ENCODE peak calls at places on chromosomes 5 and 9, in four cellular contexts. I is GM12878, P is H1, O is HepG2. D is an unnamed sample.

GRCh38 chr9:130997925-130998595 is 10.9 kb upstream of the LAMC3 start:
- DNase-seq in P (peak), O (peak), I (no peak), D (peak)

GRCh38 chr5:78959767-78960166 is 25.3 kb downstream of the ARSB start:
- DNase-seq in O (no peak), P (no peak), I (no peak), D (no peak)

GRCh38 chr9:113957778-113958430 is 81.8 kb downstream of the ZNF618 start:
- DNase-seq in I (no peak), O (no peak), P (no peak), D (peak)

GRCh38 chr9:92727716-92728700 is 36.6 kb downstream of the BICD2 start:
- DNase-seq in P (no peak), I (no peak), O (no peak), D (no peak)

GRCh38 chr5:473344-474192 is 30.6 kb downstream of the EXOC3 start:
- DNase-seq in I (no peak), P (no peak), O (peak), D (peak)

GRCh38 chr5:40733842-40734563 is 21.8 kb downstream of the TTC33 start:
- DNase-seq in P (no peak), I (no peak), O (no peak), D (no peak)

GRCh38 chr5:73448451-73449136 is at the start of gene FOXD1:
- DNase-seq in I (no peak), P (no peak), O (peak), D (peak)

GRCh38 chr9:112537561-112537960 is 50.9 kb downstream of the KIAA1958 start:
- DNase-seq in I (no peak), P (no peak), O (no peak), D (no peak)

GRCh38 chr5:2178528-2178927 is 295.8 kb upstream of the IRX4 start:
- DNase-seq in P (no peak), I (no peak), O (no peak), D (no peak)

GRCh38 chr9:123757547-123757946 is 172.4 kb downstream of the DENND1A start:
- DNase-seq in O (no peak), I (no peak), P (no peak), D (no peak)

GRCh38 chr5:966941-967340 is 41.7 kb upstream of the NKD2 start:
- DNase-seq in P (no peak), I (no peak), O (no peak), D (no peak)

DNA sequence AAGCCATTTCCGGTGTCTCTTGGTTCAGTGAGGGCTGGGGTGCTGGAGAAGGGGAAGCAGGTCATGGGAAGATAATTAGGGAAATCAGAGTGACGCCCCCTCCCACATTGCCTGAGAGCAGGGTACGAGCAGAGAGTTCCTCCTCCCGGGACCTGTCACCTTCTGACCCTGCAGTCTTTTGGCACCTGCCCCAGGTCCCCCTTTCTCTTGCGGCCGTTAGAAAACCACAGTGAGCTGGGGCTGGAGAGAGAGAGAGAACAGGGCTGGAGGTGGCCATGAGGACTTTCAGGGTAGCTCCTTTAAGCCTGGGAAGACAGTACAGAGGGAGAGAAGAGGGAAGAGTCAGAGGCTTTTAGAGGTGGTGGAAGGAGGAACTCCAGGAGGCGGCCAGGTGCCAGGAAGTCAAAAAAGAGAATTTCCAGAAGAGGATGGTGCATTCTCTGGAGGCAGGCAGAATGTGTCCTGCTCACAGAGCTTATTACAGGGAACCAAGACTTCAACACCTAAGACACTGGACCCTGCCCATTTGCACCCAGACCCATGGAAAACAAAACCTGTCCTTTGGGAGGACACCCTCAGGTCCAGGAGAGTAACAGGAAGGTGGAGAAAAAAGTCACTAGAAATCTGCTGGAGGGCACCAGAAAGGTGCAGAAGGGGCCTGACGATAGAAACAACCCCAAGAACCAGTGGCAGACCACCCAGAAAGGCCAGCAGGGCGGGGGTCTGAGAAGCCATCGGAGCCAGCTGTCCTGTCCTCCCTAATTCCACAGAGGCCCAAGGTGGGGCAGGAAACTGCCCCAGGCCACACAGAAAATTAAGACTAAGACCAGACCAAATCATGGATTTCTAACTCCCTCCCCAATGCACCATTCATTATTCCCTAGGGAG is 6.5 kb upstream of the ACSL6 start:
- DNase-seq in I (no peak), P (no peak), O (no peak), D (no peak)
- TF ChIP-seq SUZ12 in I (no peak), P (no peak), O (no peak), D (no peak)

GRCh38 chr9:98520221-98520920 is 188.4 kb downstream of the GABBR2 start:
- DNase-seq in I (no peak), O (no peak), P (no peak), D (no peak)

GRCh38 chr9:98523231-98523901 is 185.4 kb downstream of the GABBR2 start:
- DNase-seq in I (no peak), P (no peak), O (no peak), D (peak)

GRCh38 chr9:98519641-98520040 is 189.1 kb downstream of the GABBR2 start:
- DNase-seq in I (no peak), P (no peak), O (no peak), D (no peak)

GRCh38 chr9:98522487-98522886 is 186.2 kb downstream of the GABBR2 start:
- DNase-seq in I (no peak), O (no peak), P (no peak), D (no peak)

DNA sequence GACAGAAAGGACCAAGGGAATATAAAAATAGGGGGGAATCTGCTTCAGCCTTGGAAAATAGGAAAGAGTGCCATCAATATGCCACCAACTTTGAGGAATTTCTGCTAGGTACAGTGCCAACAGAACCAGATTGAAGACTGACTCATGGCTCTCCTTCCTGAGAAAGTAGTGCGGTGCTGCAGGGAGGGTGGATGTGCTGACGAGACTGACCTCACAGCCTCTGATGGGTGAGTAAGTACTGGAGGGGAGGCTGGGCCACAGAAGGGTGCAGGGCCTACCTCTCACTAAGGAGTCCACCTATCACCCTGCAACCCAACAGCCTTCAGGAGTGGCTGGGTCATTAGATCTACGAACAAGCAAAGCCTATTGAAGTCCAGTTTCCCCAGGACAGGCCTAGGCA is 187.6 kb downstream of the GABBR2 start:
- DNase-seq in O (no peak), I (no peak), P (no peak), D (no peak)
- TF ChIP-seq SP1 in O (no peak), I (no peak), P (no peak), D (no peak)

GRCh38 chr9:136337416-136338395 is 10.4 kb downstream of the GPSM1 start:
- DNase-seq in O (no peak), P (no peak), I (no peak), D (no peak)

GRCh38 chr9:136340356-136341041 is 13.2 kb downstream of the GPSM1 start:
- DNase-seq in O (no peak), I (no peak), P (no peak), D (no peak)

GRCh38 chr9:136339958-136340310 is 12.6 kb downstream of the GPSM1 start:
- DNase-seq in P (no peak), I (no peak), O (no peak), D (no peak)

GRCh38 chr9:136338511-136338910 is 11.2 kb downstream of the GPSM1 start:
- DNase-seq in I (no peak), O (no peak), P (no peak), D (no peak)

GRCh38 chr9:136339173-136339957 is 12.0 kb downstream of the GPSM1 start:
- DNase-seq in O (peak), I (no peak), P (no peak), D (peak)
- TF ChIP-seq SUZ12 in O (no peak), I (no peak), P (no peak), D (no peak)

DNA sequence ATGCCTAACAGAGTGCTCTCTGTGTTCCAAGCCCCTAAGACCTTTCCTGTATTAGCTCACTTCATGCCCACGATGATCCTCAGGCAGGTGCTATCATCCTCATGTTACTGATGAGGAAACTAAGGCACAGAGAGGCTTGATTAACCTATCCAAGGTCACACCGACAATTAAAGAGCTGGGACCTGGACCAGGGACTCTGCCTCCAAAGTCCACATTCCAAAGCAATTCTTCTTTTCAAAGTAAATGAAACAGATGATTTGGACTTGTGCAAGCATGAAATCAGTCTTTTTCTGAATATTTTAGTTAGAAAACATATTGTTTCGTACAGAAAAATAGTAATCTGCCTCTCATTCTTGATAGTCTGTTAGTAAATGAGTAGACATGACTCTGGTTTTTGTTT is 18.1 kb upstream of the RASEF start:
- DNase-seq in I (no peak), O (no peak), P (no peak), D (no peak)
- TF ChIP-seq SP1 in I (no peak), O (no peak), P (no peak), D (no peak)

GRCh38 chr9:94805585-94805984 is 79.1 kb downstream of the AOPEP start:
- DNase-seq in I (peak), O (no peak), P (no peak), D (no peak)
- TF ChIP-seq SUZ12 in I (no peak), O (no peak), P (no peak), D (no peak)

DNA sequence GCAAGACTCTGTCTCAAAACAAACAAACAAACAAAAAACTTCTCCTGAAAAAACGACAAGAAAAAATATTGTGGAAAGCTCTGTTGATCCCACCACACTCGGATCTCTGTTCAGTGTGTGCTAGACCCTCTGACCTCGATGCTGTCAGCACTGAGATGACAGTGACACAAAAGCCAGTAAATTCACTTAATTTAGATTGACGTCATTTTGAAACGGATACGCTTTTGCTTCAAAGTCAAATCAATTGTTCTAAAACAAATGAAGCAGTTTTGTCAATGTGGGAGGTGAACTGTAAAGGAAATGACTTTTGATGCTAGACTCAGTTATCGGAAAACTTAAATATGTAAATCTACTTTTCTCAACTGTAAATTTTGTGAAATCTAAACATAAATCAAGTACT is 26.6 kb downstream of the CCT5 start:
- DNase-seq in P (no peak), I (no peak), O (no peak), D (no peak)
- TF ChIP-seq SP1 in P (no peak), I (no peak), O (no peak), D (no peak)

GRCh38 chr9:117545846-117546245 is 131.0 kb upstream of the ASTN2 start:
- DNase-seq in O (no peak), P (no peak), I (no peak), D (no peak)
- TF ChIP-seq SUZ12 in O (no peak), P (no peak), I (no peak), D (no peak)

GRCh38 chr5:143562935-143563334 is 159.4 kb upstream of the NR3C1 start:
- DNase-seq in P (no peak), O (peak), I (no peak), D (no peak)
- TF ChIP-seq SP1 in P (no peak), O (no peak), I (no peak), D (no peak)

D was measured in HEK293T.